ENCODE peak calls at places on chromosome 18, in nine cellular contexts. H is body of pancreas, Q is IMR-90, T is adrenal gland, M is K562, E is lower leg skin, R is stomach, V is esophagus squamous epithelium, P is tibial nerve. A is an unnamed sample.

GRCh38 chr18:62618735-62619134 is 95.9 kb downstream of the ZCCHC2 start:
- DNase-seq in H (no peak), Q (no peak), T (no peak), M (no peak), E (no peak), R (no peak), V (no peak), P (no peak), A (no peak)

GRCh38 chr18:23135679-23136325 is 517 bp downstream of the CABLES1 start:
- DNase-seq in H (peak; percentile 18), Q (no peak), T (peak; percentile 32), M (no peak), E (no peak), R (peak; percentile 55), V (no peak), P (no peak), A (peak; percentile 55)

GRCh38 chr18:39724652-39725051 is 2159.1 kb upstream of the CELF4 start:
- DNase-seq in H (no peak), Q (peak; percentile 33), T (no peak), M (no peak), E (no peak), R (no peak), V (no peak), P (no peak), A (no peak)

GRCh38 chr18:43060020-43060419 is 55.5 kb downstream of the RIT2 start:
- DNase-seq in H (no peak), Q (no peak), T (no peak), M (no peak), E (no peak), R (no peak), V (no peak), P (no peak), A (no peak)

GRCh38 chr18:60130289-60130688 is 230.5 kb downstream of the PMAIP1 start:
- DNase-seq in H (no peak), Q (no peak), T (no peak), M (peak; percentile 7), E (no peak), R (no peak), V (no peak), P (no peak), A (no peak)

GRCh38 chr18:69217271-69217670 is 183.4 kb upstream of the DOK6 start:
- DNase-seq in H (no peak), Q (no peak), T (no peak), M (no peak), E (no peak), R (no peak), V (no peak), P (no peak), A (no peak)

GRCh38 chr18:46034230-46034629 is 37.8 kb downstream of the PSTPIP2 start:
- DNase-seq in H (no peak), Q (peak; percentile 38), T (no peak), M (no peak), E (no peak), R (no peak), V (no peak), P (no peak), A (no peak)

GRCh38 chr18:22167471-22168151 is 1.8 kb upstream of the GATA6 start:
- DNase-seq in H (peak; percentile 66), Q (no peak), T (peak; percentile 55), M (no peak), E (no peak), R (no peak), V (no peak), P (no peak), A (no peak)

GRCh38 chr18:76821875-76822509 is 365 bp upstream of the ZNF236 start:
- DNase-seq in H (peak; percentile 64), Q (peak; percentile 35), T (peak; percentile 61), M (peak; percentile 85), E (peak; percentile 54), R (peak; percentile 56), V (no peak), P (peak; percentile 28), A (peak; percentile 19)
- TF ChIP-seq POLR2A in H (peak; percentile 76), Q (no peak), T (no peak), M (no peak), E (no peak), R (no peak), V (no peak), P (peak; percentile 11), A (peak; percentile 30)

DNA sequence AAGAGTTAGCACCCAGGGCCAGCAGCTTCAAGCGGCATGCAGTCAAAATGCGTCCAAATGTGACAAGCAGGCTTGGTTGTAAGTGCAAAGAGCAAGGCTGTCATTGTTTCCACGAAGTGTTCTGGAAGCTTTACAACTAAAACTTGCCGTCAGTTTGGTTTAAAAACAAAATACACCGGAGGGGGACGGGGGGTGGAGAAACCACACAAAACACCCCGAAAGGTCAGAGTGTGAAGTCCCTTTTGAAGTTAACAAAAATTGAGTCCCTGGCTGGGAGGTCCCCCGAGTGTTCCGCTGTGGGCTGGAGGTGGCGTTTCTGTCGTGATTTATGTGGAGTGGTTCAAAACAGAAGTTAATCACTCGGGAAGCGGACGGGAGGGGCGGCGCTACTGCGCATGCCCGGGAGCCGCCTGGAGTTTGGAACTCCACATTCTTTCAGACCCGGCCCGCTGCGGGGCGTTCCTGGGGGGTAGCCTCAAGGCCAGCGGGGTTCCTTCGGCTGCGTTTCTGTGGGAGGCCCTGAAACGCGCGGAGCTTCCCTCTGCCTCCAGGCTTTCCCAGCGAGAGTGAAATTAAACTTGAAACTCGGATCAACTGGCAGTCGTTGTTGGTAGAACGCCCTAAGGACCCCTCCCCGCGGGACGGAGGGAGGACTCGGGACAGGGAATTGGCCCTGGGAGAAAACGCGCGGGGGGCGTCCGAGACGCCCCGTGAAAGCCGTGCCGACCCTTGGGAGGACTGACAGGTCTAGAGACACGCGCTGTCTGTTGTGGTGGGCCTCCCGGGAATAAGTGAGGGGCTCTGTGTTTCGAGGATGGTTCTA is 1.4 kb downstream of the TGIF1 start:
- DNase-seq in H (peak; percentile 94), Q (peak; percentile 89), T (peak; percentile 95), M (peak; percentile 89), E (peak; percentile 96), R (peak; percentile 94), V (peak; percentile 52), P (peak; percentile 93), A (peak; percentile 50)
- TF ChIP-seq POLR2A in H (peak; percentile 91), Q (peak; percentile 93), T (peak; percentile 94), M (no peak), E (no peak), R (peak; percentile 81), V (peak; percentile 86), P (no peak), A (peak; percentile 59)

GRCh38 chr18:473687-474265 is 26.7 kb downstream of the COLEC12 start:
- DNase-seq in H (no peak), Q (no peak), T (no peak), M (no peak), E (no peak), R (no peak), V (no peak), P (no peak), A (no peak)
- TF ChIP-seq POLR2A in H (no peak), Q (no peak), T (no peak), M (no peak), E (no peak), R (no peak), V (no peak), P (no peak), A (no peak)

DNA sequence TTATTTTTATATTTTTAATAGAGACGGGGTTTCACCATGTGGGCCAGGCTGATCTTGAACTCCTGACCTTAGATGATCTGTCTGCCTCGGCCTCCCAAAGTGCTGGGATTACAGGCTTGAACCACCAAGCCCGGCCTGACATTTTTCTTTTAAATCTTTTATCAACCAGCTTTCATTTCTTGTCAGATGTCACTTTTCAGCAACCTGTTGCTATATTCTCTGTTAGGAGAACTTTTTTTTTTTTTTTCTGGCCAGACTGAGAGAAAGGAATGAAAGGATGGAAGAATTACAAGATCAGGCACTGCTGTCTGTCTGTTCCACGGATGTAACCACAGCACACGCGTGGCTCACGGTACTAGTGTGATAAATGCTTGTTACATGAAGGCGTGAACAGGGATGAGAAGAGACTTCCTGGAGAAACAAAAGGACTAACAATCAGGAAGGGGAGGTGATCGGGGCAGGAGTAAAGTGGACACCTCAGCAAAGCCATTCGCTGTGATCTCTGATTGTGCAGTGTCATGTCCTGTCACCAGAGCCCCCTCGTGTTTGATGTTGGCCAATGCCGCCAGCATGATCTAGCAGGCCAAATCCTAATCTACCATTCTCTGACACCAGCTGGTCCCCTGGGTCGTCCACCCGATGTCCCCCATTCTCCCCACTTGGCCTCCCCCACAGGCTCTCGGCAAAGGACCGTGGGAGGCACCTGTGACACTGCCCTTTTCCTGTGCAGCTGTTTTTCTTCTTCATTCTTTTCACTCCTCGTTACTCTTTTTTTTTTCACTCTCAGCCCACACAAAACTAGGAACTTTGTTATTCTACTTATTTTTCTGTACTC is 146.6 kb downstream of the TGIF1 start:
- DNase-seq in H (peak; percentile 61), Q (peak; percentile 58), T (peak; percentile 75), M (peak; percentile 81), E (peak; percentile 56), R (peak; percentile 46), V (no peak), P (peak; percentile 39), A (no peak)
- TF ChIP-seq POLR2A in H (no peak), Q (no peak), T (peak; percentile 50), M (no peak), E (no peak), R (no peak), V (no peak), P (no peak), A (no peak)

GRCh38 chr18:44680271-44681038 is at the start of gene SETBP1:
- DNase-seq in H (peak; percentile 84), Q (peak; percentile 2), T (peak; percentile 42), M (no peak), E (peak; percentile 43), R (peak; percentile 76), V (peak; percentile 19), P (peak; percentile 57), A (no peak)
- TF ChIP-seq POLR2A in H (peak; percentile 63), Q (no peak), T (no peak), M (no peak), E (no peak), R (no peak), V (no peak), P (no peak), A (no peak)

A was measured in H54.